ENCODE peak calls at places on chromosome 21, in five cellular contexts. U, N, K, W and L are unnamed samples.

GRCh38 chr21:37257526-37257966 is 9.6 kb downstream of the VPS26C start:
- DNase-seq in N (no peak), W (peak; percentile 22), K (peak; percentile 58), U (no peak), L (peak; percentile 25)

GRCh38 chr21:29192999-29193563 is 62.6 kb downstream of the MAP3K7CL start:
- DNase-seq in K (no peak), U (no peak), W (no peak), N (no peak), L (no peak)

GRCh38 chr21:46560568-46561447 is 44.1 kb downstream of the S100B start:
- DNase-seq in W (no peak), N (peak; percentile 18), K (no peak), U (no peak), L (no peak)

GRCh38 chr21:36079010-36079649 is 9.3 kb downstream of the CBR1 start:
- DNase-seq in W (no peak), N (peak; percentile 53), U (no peak), K (no peak), L (peak; percentile 61)

GRCh38 chr21:42489991-42490390 is 6.0 kb downstream of the RSPH1 start:
- DNase-seq in K (no peak), N (no peak), U (no peak), W (no peak), L (no peak)

GRCh38 chr21:44727321-44727720 is 15.9 kb upstream of the TSPEAR start:
- DNase-seq in K (no peak), U (no peak), N (no peak), W (no peak), L (no peak)

GRCh38 chr21:33901421-33902288 is 13.9 kb downstream of the ATP5PO start:
- DNase-seq in W (no peak), K (no peak), U (peak; percentile 9), N (no peak), L (no peak)

GRCh38 chr21:44408226-44408625 is 47.1 kb upstream of the LRRC3 start:
- DNase-seq in W (no peak), K (no peak), N (no peak), U (no peak), L (no peak)

GRCh38 chr21:46188226-46189212 is 4.3 kb upstream of the SPATC1L start:
- DNase-seq in K (peak; percentile 76), U (no peak), N (no peak), W (no peak), L (no peak)

GRCh38 chr21:31078796-31079195 is 40.5 kb upstream of the KRTAP19-8 start:
- DNase-seq in W (no peak), N (no peak), K (no peak), U (no peak), L (no peak)

GRCh38 chr21:36976882-36977651 is 10.6 kb upstream of the HLCS start:
- DNase-seq in N (no peak), K (no peak), U (peak; percentile 58), W (peak; percentile 25), L (peak; percentile 17)

GRCh38 chr21:41365377-41366107 is 3.7 kb downstream of the MX2 start:
- DNase-seq in W (no peak), U (no peak), N (no peak), K (no peak), L (no peak)

GRCh38 chr21:23853796-23854379 is 1753.4 kb downstream of the MRPL39 start:
- DNase-seq in N (no peak), W (peak; percentile 14), K (no peak), U (no peak), L (no peak)

GRCh38 chr21:17602874-17603273 is 9.8 kb downstream of the BTG3 start:
- DNase-seq in K (no peak), U (no peak), W (no peak), N (no peak), L (no peak)

GRCh38 chr21:28215214-28215954 is 777.3 kb downstream of the LTN1 start:
- DNase-seq in K (no peak), W (no peak), U (peak; percentile 97), N (no peak), L (no peak)

GRCh38 chr21:22885079-22885478 is 1886.9 kb downstream of the NCAM2 start:
- DNase-seq in K (no peak), N (no peak), W (no peak), U (peak; percentile 20), L (no peak)

GRCh38 chr21:28127390-28127789 is 865.3 kb downstream of the LTN1 start:
- DNase-seq in N (no peak), U (no peak), W (no peak), K (no peak), L (no peak)

GRCh38 chr21:45949928-45950739 is 31.4 kb upstream of the COL6A1 start:
- DNase-seq in K (peak; percentile 67), N (no peak), U (no peak), W (no peak), L (no peak)

GRCh38 chr21:32347887-32348450 is 44.8 kb downstream of the URB1 start:
- DNase-seq in U (no peak), W (no peak), N (no peak), K (no peak), L (peak; percentile 25)

GRCh38 chr21:41634211-41634694 is 126.3 kb upstream of the TMPRSS2 start:
- DNase-seq in U (peak; percentile 67), W (no peak), K (no peak), N (no peak), L (peak; percentile 57)

GRCh38 chr21:38342734-38343133 is 85.9 kb downstream of the KCNJ15 start:
- DNase-seq in N (no peak), U (no peak), K (no peak), W (no peak), L (no peak)